ENCODE peak calls at places on chromosome 13, in four cellular contexts. R is GM12878, Q is HepG2, O is H1. L is an unnamed sample.

GRCh38 chr13:22828081-22828480 is 352.7 kb upstream of the SGCG start:
- DNase-seq in R (no peak), Q (no peak), O (no peak), L (no peak)

GRCh38 chr13:78022164-78022877 is 103.7 kb upstream of the EDNRB start:
- DNase-seq in R (peak), Q (no peak), O (no peak), L (no peak)

GRCh38 chr13:58994077-58994476 is 1169.7 kb downstream of the DIAPH3 start:
- DNase-seq in R (no peak), Q (no peak), O (no peak), L (no peak)

GRCh38 chr13:39875583-39875982 is 220.1 kb downstream of the COG6 start:
- DNase-seq in R (no peak), Q (no peak), O (no peak), L (no peak)

GRCh38 chr13:95924389-95924994 is 128.7 kb downstream of the UGGT2 start:
- DNase-seq in R (no peak), Q (peak), O (no peak), L (peak)

GRCh38 chr13:28100149-28101121 is at the start of gene FLT3:
- DNase-seq in R (no peak), Q (no peak), O (peak), L (no peak)

GRCh38 chr13:51397262-51397933 is 55.4 kb downstream of the INTS6 start:
- DNase-seq in R (no peak), Q (no peak), O (no peak), L (no peak)

GRCh38 chr13:64938660-64939059 is 2291.5 kb downstream of the PCDH9 start:
- DNase-seq in R (no peak), Q (no peak), O (no peak), L (no peak)

GRCh38 chr13:111937763-111938375 is 129.1 kb upstream of the SOX1 start:
- DNase-seq in R (no peak), Q (no peak), O (peak), L (no peak)

GRCh38 chr13:51318876-51319275 is 20.6 kb upstream of the SERPINE3 start:
- DNase-seq in R (no peak), Q (no peak), O (no peak), L (no peak)

GRCh38 chr13:35549481-35549880 is 73.0 kb upstream of the MAB21L1 start:
- DNase-seq in R (peak), Q (peak), O (no peak), L (no peak)

GRCh38 chr13:37656247-37656940 is 57.8 kb upstream of the POSTN start:
- DNase-seq in R (no peak), Q (no peak), O (no peak), L (no peak)

GRCh38 chr13:100508391-100508790 is 80.2 kb downstream of the GGACT start:
- DNase-seq in R (no peak), Q (no peak), O (no peak), L (no peak)

GRCh38 chr13:50318887-50319286 is 303.6 kb downstream of the KCNRG start:
- DNase-seq in R (no peak), Q (no peak), O (no peak), L (no peak)

GRCh38 chr13:95059306-95059705 is 241.9 kb downstream of the ABCC4 start:
- DNase-seq in R (no peak), Q (no peak), O (no peak), L (peak)

GRCh38 chr13:43804461-43805070 is 17.8 kb upstream of the ENOX1 start:
- DNase-seq in R (peak), Q (peak), O (no peak), L (no peak)

GRCh38 chr13:75366380-75367280 is 115.3 kb downstream of the TBC1D4 start:
- DNase-seq in R (no peak), Q (no peak), O (no peak), L (no peak)
- H3K4me3 ChIP-seq in R (peak), Q (no peak), O (no peak), L (no peak)

DNA sequence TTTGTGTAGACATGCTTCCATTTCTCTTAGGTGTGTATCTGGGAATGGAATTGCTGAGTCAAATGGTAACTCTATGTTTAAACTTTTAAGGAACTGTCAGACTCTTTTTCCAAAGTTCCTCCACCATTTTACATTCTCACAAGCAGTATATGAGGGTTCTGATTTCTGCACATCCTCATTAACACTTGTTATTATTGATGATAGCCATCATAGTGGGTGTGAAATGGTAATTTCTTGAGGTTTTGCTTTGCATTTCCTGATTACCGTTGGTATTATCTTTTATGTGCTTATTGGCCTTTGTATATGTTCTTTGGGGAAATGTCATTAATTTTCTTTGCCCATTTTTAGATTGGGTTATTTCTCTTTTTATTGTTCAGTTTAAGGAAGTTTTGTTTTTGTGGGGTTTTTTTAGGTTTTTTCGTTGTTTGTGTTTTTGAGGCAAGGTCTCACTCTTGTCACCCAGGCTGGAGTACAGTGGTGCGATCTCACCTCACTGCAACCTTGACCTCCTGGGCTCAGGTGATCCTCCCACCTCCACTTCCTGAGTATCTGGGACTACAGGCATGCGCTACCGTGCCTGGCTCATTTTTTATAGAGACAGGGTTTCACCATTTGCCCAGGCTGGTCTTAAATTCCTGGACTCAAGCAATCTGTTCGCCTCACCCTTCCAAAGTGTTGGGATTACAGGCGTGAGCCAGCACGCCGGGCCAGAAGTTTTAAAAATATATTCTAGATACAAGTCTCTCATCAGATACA is 34.3 kb downstream of the NAA16 start:
- DNase-seq in R (no peak), Q (peak), O (no peak), L (no peak)
- TF ChIP-seq SUZ12 in R (no peak), Q (no peak), O (no peak), L (no peak)

GRCh38 chr13:48726711-48727110 is 73.0 kb downstream of the CYSLTR2 start:
- DNase-seq in R (no peak), Q (no peak), O (no peak), L (no peak)

GRCh38 chr13:48727252-48728011 is 73.7 kb downstream of the CYSLTR2 start:
- DNase-seq in R (no peak), Q (no peak), O (no peak), L (no peak)

GRCh38 chr13:48728226-48728625 is 74.5 kb downstream of the CYSLTR2 start:
- DNase-seq in R (no peak), Q (no peak), O (no peak), L (no peak)

GRCh38 chr13:48728876-48729275 is 75.1 kb downstream of the CYSLTR2 start:
- DNase-seq in R (no peak), Q (no peak), O (no peak), L (no peak)

DNA sequence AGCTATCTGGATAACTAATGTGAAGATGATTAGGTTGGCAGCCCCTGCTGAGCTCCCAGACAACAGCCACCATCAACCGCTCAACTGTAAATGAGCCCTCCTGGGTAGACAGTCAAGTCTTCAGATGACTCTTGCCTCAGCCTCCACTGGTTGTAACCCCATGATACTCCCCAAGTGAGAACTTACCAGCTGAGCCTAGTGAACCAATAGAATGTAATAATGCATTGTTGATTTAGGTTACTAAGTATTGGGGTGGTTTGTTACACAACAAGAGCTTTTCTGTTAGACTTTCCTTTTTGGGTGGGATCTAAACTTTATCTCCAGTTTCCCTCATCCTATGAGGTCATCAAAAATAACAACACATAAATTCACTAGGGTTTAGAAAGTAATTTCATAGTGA is 69.4 kb downstream of the CYSLTR2 start:
- DNase-seq in R (no peak), Q (no peak), O (no peak), L (no peak)
- TF ChIP-seq ZNF274 in R (no peak), Q (no peak), O (no peak), L (no peak)

GRCh38 chr13:33800646-33801186 is 17.2 kb upstream of the RFC3 start:
- DNase-seq in R (no peak), Q (no peak), O (no peak), L (no peak)

GRCh38 chr13:33806470-33807248 is 11.3 kb upstream of the RFC3 start:
- DNase-seq in R (no peak), Q (no peak), O (no peak), L (no peak)
- H3K4me3 ChIP-seq in R (peak), Q (no peak), O (no peak), L (no peak)

GRCh38 chr13:109666656-109667448 is 119.5 kb downstream of the IRS2 start:
- DNase-seq in R (no peak), Q (no peak), O (no peak), L (no peak)

GRCh38 chr13:109668433-109669233 is 117.8 kb downstream of the IRS2 start:
- DNase-seq in R (no peak), Q (no peak), O (no peak), L (no peak)

GRCh38 chr13:109669234-109669612 is 117.2 kb downstream of the IRS2 start:
- DNase-seq in R (no peak), Q (no peak), O (no peak), L (no peak)

GRCh38 chr13:109665781-109666249 is 120.6 kb downstream of the IRS2 start:
- DNase-seq in R (no peak), Q (no peak), O (no peak), L (no peak)

DNA sequence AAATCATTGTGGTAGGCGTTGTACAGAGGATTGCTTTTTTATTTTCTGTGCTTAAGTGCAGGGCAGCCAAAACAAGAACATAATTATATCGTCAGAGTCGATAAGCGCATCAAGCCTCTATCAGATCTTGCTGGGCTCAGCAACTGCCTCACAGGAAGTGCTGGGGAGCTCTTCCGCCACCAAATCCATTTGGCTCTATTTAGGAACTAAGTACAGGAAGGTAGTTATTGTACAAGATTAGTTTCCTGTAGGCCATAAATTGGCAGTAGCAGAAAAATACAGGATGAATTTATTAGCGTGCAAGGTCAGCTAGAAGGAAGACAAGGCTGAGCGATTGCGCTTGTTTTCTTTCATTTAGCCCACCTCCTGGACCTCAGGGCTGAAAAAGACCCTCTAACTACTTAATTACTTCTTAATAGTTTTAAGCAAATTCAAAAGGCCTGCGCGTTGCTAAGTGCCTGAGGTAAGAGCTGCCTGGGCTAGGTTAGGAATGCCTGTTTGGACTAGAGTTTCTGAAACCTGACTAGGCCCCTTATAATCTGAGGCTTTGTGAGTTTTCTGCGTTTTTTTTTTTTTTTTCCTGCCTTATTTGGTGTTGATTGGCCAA is 118.5 kb downstream of the IRS2 start:
- DNase-seq in R (no peak), Q (no peak), O (no peak), L (peak)
- TF ChIP-seq SUZ12 in R (no peak), Q (no peak), O (no peak), L (no peak)

GRCh38 chr13:20193142-20193923 is 595 bp upstream of the GJB2 start:
- DNase-seq in R (no peak), Q (no peak), O (peak), L (no peak)

GRCh38 chr13:20195846-20196245 is 3.1 kb upstream of the GJB2 start:
- DNase-seq in R (no peak), Q (no peak), O (no peak), L (no peak)

GRCh38 chr13:20193924-20194631 is 1.3 kb upstream of the GJB2 start:
- DNase-seq in R (no peak), Q (no peak), O (no peak), L (no peak)

GRCh38 chr13:20197361-20197834 is 4.7 kb upstream of the GJB2 start:
- DNase-seq in R (no peak), Q (peak), O (no peak), L (no peak)

GRCh38 chr13:20198781-20199180 is 6.0 kb upstream of the GJB2 start:
- DNase-seq in R (no peak), Q (peak), O (no peak), L (no peak)
- TF ChIP-seq ZNF274 in R (no peak), Q (no peak), O (no peak), L (no peak)

DNA sequence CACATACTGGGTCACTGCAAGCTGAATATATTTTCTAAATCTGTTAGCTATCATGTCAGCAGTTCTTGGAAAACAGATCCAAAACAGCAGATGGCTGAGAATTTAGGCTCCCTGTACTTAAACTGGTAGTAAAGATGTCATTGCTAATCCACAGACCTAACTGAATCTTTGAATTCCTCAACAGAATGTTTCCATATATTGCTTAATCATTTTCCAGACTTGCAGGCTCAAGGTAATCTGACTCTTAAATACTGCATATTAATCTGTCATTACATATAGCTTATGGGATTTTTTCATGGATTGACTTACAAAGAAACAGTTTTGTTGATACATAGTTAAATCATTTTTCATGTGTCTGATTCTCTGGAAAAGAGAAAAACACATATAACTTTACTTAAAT is 639.1 kb upstream of the KLHL1 start:
- DNase-seq in R (no peak), Q (no peak), O (no peak), L (no peak)
- H3K4me3 ChIP-seq in R (no peak), Q (no peak), O (no peak), L (no peak)

DNA sequence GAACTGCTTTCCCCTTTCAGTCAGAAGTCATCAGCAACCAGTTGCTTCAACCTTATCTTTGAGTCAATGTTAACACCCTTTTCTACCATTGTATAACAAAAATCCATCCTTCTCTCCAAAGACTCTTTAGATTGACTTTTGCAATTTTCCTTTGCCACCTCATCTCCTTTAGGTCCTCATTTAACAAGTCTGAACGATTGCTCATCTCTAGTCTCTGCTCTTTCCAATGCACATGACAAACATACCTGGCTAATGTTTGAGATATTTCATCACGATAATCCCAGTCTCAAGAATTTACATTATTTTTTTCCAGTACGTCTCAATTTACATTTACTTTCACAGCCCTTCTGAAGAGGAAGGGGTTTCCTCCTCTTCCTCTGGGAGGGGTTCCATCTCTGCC is 127.5 kb downstream of the KLF12 start:
- DNase-seq in R (no peak), Q (no peak), O (no peak), L (no peak)
- TF ChIP-seq SUZ12 in R (no peak), Q (no peak), O (no peak), L (no peak)

L was measured in NT2/D1.